ENCODE peak calls at places on chromosomes 12 and 14, in ten cellular contexts. K is HCT116; E is non-pigmented ciliary epithelial cell; C is T1000; W is effector memory CD4-positive, alpha-beta T cell; T is mesothelial cell of epicardium; Y is glutamatergic neuron; O is amniotic stem cell; L is GM12891; P is endothelial cell. F is an unnamed sample.

GRCh38 chr12:12469386-12469785 is 93.3 kb downstream of the DUSP16 start:
- DNase-seq in K (no peak), E (no peak), C (no peak), W (no peak), T (no peak), Y (no peak), O (no peak), L (no peak), P (no peak), F (peak)

GRCh38 chr12:124640096-124640495 is 72.7 kb upstream of the NCOR2 start:
- DNase-seq in K (no peak), E (no peak), C (no peak), W (no peak), T (no peak), Y (no peak), O (peak), L (no peak), P (no peak), F (peak)

GRCh38 chr12:122282066-122282465 is 15.8 kb upstream of the VPS33A start:
- DNase-seq in K (no peak), E (peak), C (peak), W (no peak), T (no peak), Y (no peak), O (no peak), L (no peak), P (no peak), F (peak)

GRCh38 chr12:109664402-109664801 is 49.2 kb upstream of the FAM222A start:
- DNase-seq in K (no peak), E (no peak), C (no peak), W (no peak), T (no peak), Y (no peak), O (no peak), L (no peak), P (no peak), F (no peak)

GRCh38 chr12:9872116-9872515 is 3.0 kb upstream of the CLEC2B start:
- DNase-seq in K (no peak), E (no peak), C (no peak), W (no peak), T (no peak), Y (no peak), O (no peak), L (no peak), P (no peak), F (no peak)

GRCh38 chr14:68938515-68939423 is 40.3 kb downstream of the ACTN1 start:
- DNase-seq in K (no peak), E (no peak), C (no peak), W (no peak), T (no peak), Y (no peak), O (no peak), L (no peak), P (no peak), F (no peak)

GRCh38 chr14:51367600-51367931 is 127.5 kb downstream of the TMX1 start:
- DNase-seq in K (no peak), E (peak), C (no peak), W (no peak), T (no peak), Y (no peak), O (no peak), L (no peak), P (no peak), F (peak)

GRCh38 chr12:121811434-121812319 is 7.9 kb downstream of the SETD1B start:
- DNase-seq in K (no peak), E (no peak), C (no peak), W (peak), T (peak), Y (peak), O (peak), L (peak), P (peak), F (peak)

GRCh38 chr12:83190631-83191390 is 504.1 kb downstream of the TMTC2 start:
- DNase-seq in K (no peak), E (no peak), C (no peak), W (no peak), T (no peak), Y (no peak), O (no peak), L (no peak), P (no peak), F (no peak)

F was measured in mammary epithelial cell.